ENCODE peak calls at places on chromosomes 16 and 17, in nine cellular contexts. One of them, this sample, is unnamed.

GRCh38 chr17:10046786-10047609 is 141.9 kb upstream of the RCVRN start:
- DNase-seq in GM03348: no peak
- DNase-seq in AG08396: no peak
- DNase-seq in GM12865: peak
- DNase-seq in tibial nerve: no peak
- DNase-seq in stomach: no peak
- DNase-seq in upper lobe of right lung: no peak
- DNase-seq in stimulated activated CD8-positive, alpha-beta memory T cell treated with anti-CD3 and anti-CD28 coated beads, Interleukin-7, amount 100 ng/mL, for 1 hour: no peak
- DNase-seq in stimulated activated CD4-positive, alpha-beta T cell treated with anti-CD3 and anti-CD28 coated beads, Interleukin-1b, Interleukin-23, amount 100 ng/mL, for 1 hour: no peak
- DNase-seq in this sample: no peak

GRCh38 chr17:82835122-82835521 is 4.7 kb downstream of the ZNF750 start:
- DNase-seq in GM03348: no peak
- DNase-seq in AG08396: no peak
- DNase-seq in GM12865: no peak
- DNase-seq in tibial nerve: no peak
- DNase-seq in stomach: no peak
- DNase-seq in upper lobe of right lung: peak
- DNase-seq in stimulated activated CD8-positive, alpha-beta memory T cell treated with anti-CD3 and anti-CD28 coated beads, Interleukin-7, amount 100 ng/mL, for 1 hour: no peak
- DNase-seq in stimulated activated CD4-positive, alpha-beta T cell treated with anti-CD3 and anti-CD28 coated beads, Interleukin-1b, Interleukin-23, amount 100 ng/mL, for 1 hour: no peak
- DNase-seq in this sample: no peak

GRCh38 chr17:30005709-30006320 is 64.4 kb downstream of the EFCAB5 start:
- DNase-seq in GM03348: no peak
- DNase-seq in AG08396: no peak
- DNase-seq in GM12865: no peak
- DNase-seq in tibial nerve: no peak
- DNase-seq in stomach: no peak
- DNase-seq in upper lobe of right lung: no peak
- DNase-seq in stimulated activated CD8-positive, alpha-beta memory T cell treated with anti-CD3 and anti-CD28 coated beads, Interleukin-7, amount 100 ng/mL, for 1 hour: no peak
- DNase-seq in stimulated activated CD4-positive, alpha-beta T cell treated with anti-CD3 and anti-CD28 coated beads, Interleukin-1b, Interleukin-23, amount 100 ng/mL, for 1 hour: no peak
- DNase-seq in this sample: no peak

GRCh38 chr17:78108726-78109488 is 19.6 kb downstream of the TMC6 start:
- DNase-seq in GM03348: no peak
- DNase-seq in AG08396: no peak
- DNase-seq in GM12865: no peak
- DNase-seq in tibial nerve: no peak
- DNase-seq in stomach: no peak
- DNase-seq in upper lobe of right lung: no peak
- DNase-seq in stimulated activated CD8-positive, alpha-beta memory T cell treated with anti-CD3 and anti-CD28 coated beads, Interleukin-7, amount 100 ng/mL, for 1 hour: no peak
- DNase-seq in stimulated activated CD4-positive, alpha-beta T cell treated with anti-CD3 and anti-CD28 coated beads, Interleukin-1b, Interleukin-23, amount 100 ng/mL, for 1 hour: no peak
- DNase-seq in this sample: no peak

GRCh38 chr17:35766903-35767510 is 6.3 kb downstream of the C17orf50 start:
- DNase-seq in GM03348: peak
- DNase-seq in AG08396: peak
- DNase-seq in GM12865: peak
- DNase-seq in tibial nerve: peak
- DNase-seq in stomach: peak
- DNase-seq in upper lobe of right lung: no peak
- DNase-seq in stimulated activated CD8-positive, alpha-beta memory T cell treated with anti-CD3 and anti-CD28 coated beads, Interleukin-7, amount 100 ng/mL, for 1 hour: no peak
- DNase-seq in stimulated activated CD4-positive, alpha-beta T cell treated with anti-CD3 and anti-CD28 coated beads, Interleukin-1b, Interleukin-23, amount 100 ng/mL, for 1 hour: no peak
- DNase-seq in this sample: no peak

GRCh38 chr16:11273721-11274324 is 394 bp upstream of the PRM3 start:
- DNase-seq in GM03348: no peak
- DNase-seq in AG08396: no peak
- DNase-seq in GM12865: no peak
- DNase-seq in tibial nerve: no peak
- DNase-seq in stomach: no peak
- DNase-seq in upper lobe of right lung: no peak
- DNase-seq in stimulated activated CD8-positive, alpha-beta memory T cell treated with anti-CD3 and anti-CD28 coated beads, Interleukin-7, amount 100 ng/mL, for 1 hour: no peak
- DNase-seq in stimulated activated CD4-positive, alpha-beta T cell treated with anti-CD3 and anti-CD28 coated beads, Interleukin-1b, Interleukin-23, amount 100 ng/mL, for 1 hour: no peak
- DNase-seq in this sample: no peak

GRCh38 chr17:75011788-75012319 is 616 bp upstream of the MRPL58 start:
- DNase-seq in GM03348: peak
- DNase-seq in AG08396: peak
- DNase-seq in GM12865: no peak
- DNase-seq in tibial nerve: peak
- DNase-seq in stomach: peak
- DNase-seq in upper lobe of right lung: no peak
- DNase-seq in stimulated activated CD8-positive, alpha-beta memory T cell treated with anti-CD3 and anti-CD28 coated beads, Interleukin-7, amount 100 ng/mL, for 1 hour: no peak
- DNase-seq in stimulated activated CD4-positive, alpha-beta T cell treated with anti-CD3 and anti-CD28 coated beads, Interleukin-1b, Interleukin-23, amount 100 ng/mL, for 1 hour: no peak
- DNase-seq in this sample: no peak

GRCh38 chr17:27609606-27610303 is 21.2 kb upstream of the LGALS9 start:
- DNase-seq in GM03348: peak
- DNase-seq in AG08396: peak
- DNase-seq in GM12865: peak
- DNase-seq in tibial nerve: no peak
- DNase-seq in stomach: peak
- DNase-seq in upper lobe of right lung: no peak
- DNase-seq in stimulated activated CD8-positive, alpha-beta memory T cell treated with anti-CD3 and anti-CD28 coated beads, Interleukin-7, amount 100 ng/mL, for 1 hour: no peak
- DNase-seq in stimulated activated CD4-positive, alpha-beta T cell treated with anti-CD3 and anti-CD28 coated beads, Interleukin-1b, Interleukin-23, amount 100 ng/mL, for 1 hour: no peak
- DNase-seq in this sample: no peak

GRCh38 chr16:84603115-84603816 is 14.6 kb downstream of the COTL1 start:
- DNase-seq in GM03348: peak
- DNase-seq in AG08396: peak
- DNase-seq in GM12865: no peak
- DNase-seq in tibial nerve: peak
- DNase-seq in stomach: peak
- DNase-seq in upper lobe of right lung: peak
- DNase-seq in stimulated activated CD8-positive, alpha-beta memory T cell treated with anti-CD3 and anti-CD28 coated beads, Interleukin-7, amount 100 ng/mL, for 1 hour: no peak
- DNase-seq in stimulated activated CD4-positive, alpha-beta T cell treated with anti-CD3 and anti-CD28 coated beads, Interleukin-1b, Interleukin-23, amount 100 ng/mL, for 1 hour: no peak
- DNase-seq in this sample: peak

This sample was measured in GOT3.